ENCODE peak calls at places on chromosomes 12 and 14, in seven cellular contexts. R is cardiac muscle cell, I is heart right ventricle, F is pancreas, E is adrenal gland, S is K562, N is thoracic aorta. W is an unnamed sample. For H3K4me1, the result is how much of the 10 kb centered on the place peaks cover.

GRCh38 chr12:116955382-116956021 is 44.8 kb downstream of the FBXW8 start:
- DNase-seq in R (no peak), I (no peak), F (peak), E (no peak), S (peak), N (no peak), W (peak)

GRCh38 chr12:92134638-92135274 is 10.9 kb downstream of the BTG1 start:
- DNase-seq in R (no peak), I (no peak), F (no peak), E (no peak), S (no peak), N (no peak), W (no peak)

GRCh38 chr12:92614502-92614901 is 88.3 kb upstream of the PLEKHG7 start:
- DNase-seq in R (no peak), I (no peak), F (no peak), E (no peak), S (no peak), N (no peak), W (no peak)

GRCh38 chr12:30753761-30754382 is 879 bp downstream of the CAPRIN2 start:
- DNase-seq in R (no peak), I (no peak), F (no peak), E (no peak), S (no peak), N (no peak), W (no peak)

GRCh38 chr12:94171595-94171930 is 23.2 kb downstream of the PLXNC1 start:
- DNase-seq in R (no peak), I (no peak), F (no peak), E (no peak), S (no peak), N (no peak), W (no peak)

GRCh38 chr14:30938617-30939016 is 64.3 kb downstream of the COCH start:
- DNase-seq in R (no peak), I (no peak), F (no peak), E (no peak), S (no peak), N (no peak), W (no peak)

GRCh38 chr14:64800000-64800399 is 79.7 kb downstream of the SPTB start:
- DNase-seq in R (peak), I (peak), F (no peak), E (no peak), S (no peak), N (no peak), W (peak)

GRCh38 chr12:51200156-51200555 is 17.7 kb downstream of the POU6F1 start:
- DNase-seq in R (no peak), I (no peak), F (no peak), E (no peak), S (no peak), N (no peak), W (no peak)

GRCh38 chr12:52849511-52849910 is 717 bp upstream of the KRT78 start:
- DNase-seq in R (no peak), I (no peak), F (no peak), E (no peak), S (no peak), N (no peak), W (no peak)

GRCh38 chr12:48001426-48002178 is 2.7 kb downstream of the COL2A1 start:
- DNase-seq in R (peak), I (peak), F (peak), E (peak), S (no peak), N (no peak), W (no peak)

GRCh38 chr14:76386922-76387782 is 11.2 kb downstream of the ESRRB start:
- DNase-seq in R (peak), I (peak), F (peak), E (peak), S (peak), N (no peak), W (peak)

GRCh38 chr14:96398432-96398831 is 6.5 kb downstream of the AK7 start:
- DNase-seq in R (no peak), I (no peak), F (no peak), E (no peak), S (no peak), N (no peak), W (no peak)

GRCh38 chr12:52041695-52042123 is 9.5 kb upstream of the NR4A1 start:
- DNase-seq in R (peak), I (peak), F (peak), E (peak), S (peak), N (no peak), W (no peak)

GRCh38 chr12:102513272-102513671 is 32.9 kb upstream of the IGF1 start:
- DNase-seq in R (no peak), I (no peak), F (no peak), E (no peak), S (no peak), N (no peak), W (no peak)

GRCh38 chr14:23056257-23056955 is 914 bp downstream of the CDH24 start:
- DNase-seq in R (peak), I (peak), F (peak), E (no peak), S (peak), N (no peak), W (peak)

GRCh38 chr14:97215263-97215969 is 418.2 kb downstream of the VRK1 start:
- DNase-seq in R (no peak), I (no peak), F (no peak), E (no peak), S (no peak), N (no peak), W (no peak)

GRCh38 chr14:68518910-68519686 is 273.8 kb downstream of the ZFP36L1 start:
- DNase-seq in R (no peak), I (no peak), F (peak), E (peak), S (no peak), N (no peak), W (no peak)

GRCh38 chr12:123271182-123271491 is 519 bp downstream of the CDK2AP1 start:
- DNase-seq in R (peak), I (peak), F (peak), E (peak), S (peak), N (no peak), W (peak)

GRCh38 chr14:28975084-28975483 is 208.5 kb downstream of the FOXG1 start:
- DNase-seq in R (no peak), I (no peak), F (no peak), E (no peak), S (no peak), N (no peak), W (no peak)

GRCh38 chr14:81801921-81802320 is 268.3 kb upstream of the SEL1L start:
- DNase-seq in R (no peak), I (no peak), F (no peak), E (no peak), S (no peak), N (no peak), W (no peak)

GRCh38 chr12:105640780-105641179 is 310.3 kb downstream of the C12orf75 start:
- DNase-seq in R (no peak), I (no peak), F (no peak), E (no peak), S (no peak), N (no peak), W (no peak)

GRCh38 chr12:92696240-92696639 is 6.5 kb upstream of the PLEKHG7 start:
- DNase-seq in R (no peak), I (peak), F (no peak), E (no peak), S (no peak), N (no peak), W (peak)

GRCh38 chr14:73245401-73246325 is 8.4 kb downstream of the PAPLN start:
- DNase-seq in R (no peak), I (peak), F (peak), E (no peak), S (peak), N (no peak), W (peak)

GRCh38 chr14:40760703-40761102 is 846.0 kb upstream of the LRFN5 start:
- DNase-seq in R (no peak), I (no peak), F (no peak), E (no peak), S (no peak), N (no peak), W (no peak)

GRCh38 chr12:14928946-14929345 is 9.4 kb downstream of the ERP27 start:
- DNase-seq in R (no peak), I (no peak), F (peak), E (no peak), S (no peak), N (no peak), W (no peak)

GRCh38 chr14:71686677-71687076 is 245.6 kb upstream of the RGS6 start:
- DNase-seq in R (no peak), I (no peak), F (no peak), E (peak), S (no peak), N (no peak), W (no peak)

GRCh38 chr14:24313912-24314311 is 2.6 kb downstream of the LTB4R start:
- DNase-seq in R (no peak), I (no peak), F (no peak), E (no peak), S (no peak), N (no peak), W (peak)

GRCh38 chr14:69522026-69522425 is 37.5 kb downstream of the PLEKHD1 start:
- DNase-seq in R (no peak), I (no peak), F (no peak), E (no peak), S (no peak), N (no peak), W (no peak)

GRCh38 chr14:90611936-90612335 is 204.3 kb downstream of the TTC7B start:
- DNase-seq in R (no peak), I (no peak), F (no peak), E (no peak), S (no peak), N (no peak), W (no peak)

GRCh38 chr14:104749111-104749649 is 3.8 kb upstream of the SIVA1 start:
- DNase-seq in R (no peak), I (peak), F (no peak), E (no peak), S (no peak), N (no peak), W (no peak)

GRCh38 chr12:52442600-52443061 is 8.5 kb upstream of the KRT75 start:
- DNase-seq in R (peak), I (no peak), F (no peak), E (no peak), S (no peak), N (no peak), W (no peak)

GRCh38 chr14:45650754-45651153 is 397.8 kb upstream of the MIS18BP1 start:
- DNase-seq in R (no peak), I (no peak), F (no peak), E (no peak), S (no peak), N (no peak), W (no peak)

DNA sequence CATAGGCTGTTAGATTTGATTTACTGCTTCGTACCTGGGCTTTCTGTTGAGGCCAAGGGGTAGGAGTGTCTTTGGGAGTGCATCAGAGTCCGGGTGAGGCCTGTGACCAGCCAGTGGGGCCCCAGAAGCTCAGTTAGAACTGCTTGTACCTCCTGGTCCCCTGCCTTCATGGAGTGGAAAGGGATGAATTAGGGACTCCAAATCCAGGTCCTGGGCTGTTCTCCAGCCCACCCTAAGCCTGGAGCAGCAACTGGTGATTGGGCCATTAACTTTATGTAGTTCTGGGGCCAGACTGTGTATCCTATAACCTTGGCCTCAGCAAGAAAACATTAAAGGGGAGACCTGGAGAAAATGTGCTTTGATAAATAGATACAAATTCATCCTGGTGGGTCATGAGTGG is 42.5 kb downstream of the CHST11 start:
- DNase-seq in R (no peak), I (no peak), F (no peak), E (no peak), S (no peak), N (no peak), W (no peak)
- H3K4me1 ChIP-seq in R (under half), I (under half), F (under half), E (under half), S (under half), N (under half), W (under half)

DNA sequence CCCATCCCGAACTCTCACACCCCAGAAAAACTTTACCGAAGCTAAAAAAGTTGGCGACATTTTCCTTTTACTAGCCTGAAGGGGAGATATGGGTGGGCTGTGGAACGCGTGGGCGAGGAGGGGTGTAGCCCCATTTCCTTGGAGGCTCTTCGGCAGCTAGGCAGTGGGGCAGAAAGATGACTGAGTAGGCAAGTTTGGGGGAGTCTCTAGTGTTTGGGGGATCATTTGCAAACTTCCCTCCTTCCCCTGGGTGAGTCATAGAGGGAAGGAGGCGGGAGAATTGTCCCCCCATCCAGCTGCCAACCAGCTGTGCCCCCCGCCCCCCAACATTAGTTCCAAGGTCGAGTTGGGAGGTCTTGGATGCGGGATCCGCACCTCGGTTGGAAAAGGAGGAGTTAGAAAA is 2.3 kb downstream of the GLI1 start:
- DNase-seq in R (no peak), I (no peak), F (no peak), E (no peak), S (no peak), N (no peak), W (no peak)
- H3K27ac ChIP-seq in R (no peak), I (peak), F (no peak), E (no peak), S (peak), N (peak), W (peak)

GRCh38 chr12:109797905-109798669 is 35.1 kb downstream of the TRPV4 start:
- DNase-seq in R (peak), I (no peak), F (no peak), E (no peak), S (no peak), N (no peak), W (no peak)
- TF ChIP-seq CTCF in R (no peak), I (no peak), F (no peak), E (no peak), S (peak), N (no peak), W (no peak)

GRCh38 chr14:92513204-92513965 is at the start of gene RIN3:
- DNase-seq in R (peak), I (peak), F (no peak), E (peak), S (no peak), N (no peak), W (peak)

GRCh38 chr14:92512807-92513203 is 776 bp upstream of the RIN3 start:
- DNase-seq in R (no peak), I (no peak), F (no peak), E (no peak), S (no peak), N (no peak), W (no peak)

GRCh38 chr14:92514844-92515509 is 1.4 kb downstream of the RIN3 start:
- DNase-seq in R (no peak), I (no peak), F (no peak), E (no peak), S (no peak), N (no peak), W (peak)

GRCh38 chr14:92515510-92516343 is 2.1 kb downstream of the RIN3 start:
- DNase-seq in R (no peak), I (no peak), F (no peak), E (no peak), S (no peak), N (no peak), W (no peak)

GRCh38 chr14:92513966-92514843 is 624 bp downstream of the RIN3 start:
- DNase-seq in R (peak), I (no peak), F (no peak), E (no peak), S (no peak), N (no peak), W (peak)
- H3K4me1 ChIP-seq in R (under half), I (under half), F (under half), E (under half), S (under half), N (under half), W (half or more)

GRCh38 chr12:2112401-2112800 is 59.6 kb downstream of the CACNA1C start:
- DNase-seq in R (no peak), I (no peak), F (no peak), E (no peak), S (no peak), N (no peak), W (no peak)
- H3K27ac ChIP-seq in R (peak), I (peak), F (no peak), E (no peak), S (no peak), N (peak), W (no peak)

GRCh38 chr14:56482306-56482705 is 97.3 kb upstream of the TMEM260 start:
- DNase-seq in R (peak), I (no peak), F (no peak), E (no peak), S (peak), N (no peak), W (no peak)
- TF ChIP-seq CTCF in R (peak), I (no peak), F (no peak), E (no peak), S (peak), N (no peak), W (no peak)

GRCh38 chr12:104455594-104456416 is 943 bp upstream of the CHST11 start:
- DNase-seq in R (no peak), I (no peak), F (no peak), E (no peak), S (no peak), N (no peak), W (no peak)

GRCh38 chr12:104454997-104455396 is 1.8 kb upstream of the CHST11 start:
- DNase-seq in R (no peak), I (no peak), F (no peak), E (no peak), S (no peak), N (no peak), W (no peak)

GRCh38 chr12:104457746-104458644 is 1.2 kb downstream of the CHST11 start:
- DNase-seq in R (peak), I (peak), F (peak), E (peak), S (peak), N (no peak), W (peak)

GRCh38 chr12:104456950-104457745 is 400 bp downstream of the CHST11 start:
- DNase-seq in R (peak), I (peak), F (peak), E (peak), S (peak), N (peak), W (peak)

GRCh38 chr12:104456417-104456949 is at the start of gene CHST11:
- DNase-seq in R (peak), I (peak), F (peak), E (peak), S (peak), N (peak), W (peak)
- H3K4me1 ChIP-seq in R (under half), I (under half), F (under half), E (under half), S (under half), N (under half), W (under half)

GRCh38 chr14:92951261-92951660 is 28.3 kb downstream of the CHGA start:
- DNase-seq in R (no peak), I (no peak), F (no peak), E (no peak), S (no peak), N (no peak), W (no peak)

GRCh38 chr14:92950773-92951172 is 27.8 kb downstream of the CHGA start:
- DNase-seq in R (no peak), I (no peak), F (no peak), E (no peak), S (no peak), N (no peak), W (no peak)

GRCh38 chr14:92948647-92949046 is 25.7 kb downstream of the CHGA start:
- DNase-seq in R (no peak), I (no peak), F (no peak), E (no peak), S (no peak), N (no peak), W (no peak)

GRCh38 chr14:92949496-92950192 is 26.7 kb downstream of the CHGA start:
- DNase-seq in R (no peak), I (no peak), F (no peak), E (no peak), S (no peak), N (no peak), W (no peak)

DNA sequence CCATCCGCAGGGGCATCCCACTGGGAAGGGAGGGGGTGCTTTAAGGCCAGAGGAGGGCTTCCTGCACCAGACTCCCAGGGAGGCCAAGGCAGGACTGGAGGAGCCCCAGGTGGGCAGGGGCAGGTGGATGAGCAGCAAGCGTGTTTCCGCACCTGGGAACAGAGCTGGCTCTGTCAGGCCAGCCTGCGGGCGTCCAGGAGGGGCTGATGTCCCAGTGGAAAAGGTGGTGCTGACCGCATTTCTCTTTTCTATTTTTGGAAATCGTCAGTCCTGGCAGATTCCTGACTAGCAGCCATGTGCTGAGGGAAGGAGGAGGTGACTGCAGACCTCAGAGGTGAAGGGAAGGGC is 27.2 kb downstream of the CHGA start:
- DNase-seq in R (peak), I (no peak), F (no peak), E (no peak), S (no peak), N (no peak), W (no peak)
- H3K27ac ChIP-seq in R (no peak), I (peak), F (no peak), E (no peak), S (no peak), N (no peak), W (no peak)